ENCODE peak calls at places on chromosomes 1 and 21, in six cellular contexts. M is fibroblast of pulmonary artery, U is PC-3, E is astrocyte of the cerebellum, V is WERI-Rb-1, X is stomach. T is an unnamed sample.

GRCh38 chr1:182367928-182368327 is 23.7 kb downstream of the GLUL start:
- DNase-seq in V (no peak), E (no peak), X (no peak), U (no peak), M (no peak), T (peak; percentile 21)

GRCh38 chr1:194935864-194936263 is 1672.4 kb downstream of the KCNT2 start:
- DNase-seq in U (no peak), V (no peak), X (no peak), E (no peak), M (no peak), T (no peak)

GRCh38 chr1:202207292-202207691 is 13.7 kb downstream of the LGR6 start:
- DNase-seq in U (peak; percentile 59), V (no peak), E (peak; percentile 79), M (peak; percentile 80), X (no peak), T (peak; percentile 63)

GRCh38 chr1:200561856-200562214 is 58.7 kb downstream of the KIF14 start:
- DNase-seq in E (no peak), U (no peak), M (no peak), V (no peak), X (no peak), T (no peak)

GRCh38 chr21:44696572-44696971 is 400 bp upstream of the KRTAP10-12 start:
- DNase-seq in X (no peak), U (no peak), V (peak; percentile 4), M (no peak), E (no peak), T (no peak)

GRCh38 chr1:185305419-185305818 is 11.6 kb downstream of the IVNS1ABP start:
- DNase-seq in U (no peak), V (no peak), X (no peak), E (no peak), M (no peak), T (no peak)

GRCh38 chr1:115219937-115220336 is 118.1 kb downstream of the NGF start:
- DNase-seq in U (no peak), X (no peak), M (no peak), E (no peak), V (no peak), T (peak; percentile 48)

GRCh38 chr1:6269271-6269996 is 8.5 kb upstream of the GPR153 start:
- DNase-seq in M (no peak), U (no peak), X (no peak), E (no peak), V (no peak), T (no peak)

GRCh38 chr1:183942933-183943693 is 94.4 kb downstream of the COLGALT2 start:
- DNase-seq in E (peak; percentile 100), U (peak; percentile 79), V (no peak), M (peak; percentile 88), X (no peak), T (peak; percentile 89)

GRCh38 chr1:234260578-234260977 is 112.7 kb upstream of the COA6 start:
- DNase-seq in U (peak; percentile 75), E (no peak), V (no peak), X (no peak), M (no peak), T (no peak)

GRCh38 chr1:39391741-39392679 is 99.4 kb upstream of the BMP8A start:
- DNase-seq in X (no peak), M (peak; percentile 92), E (peak; percentile 84), U (peak; percentile 94), V (no peak), T (peak; percentile 81)

GRCh38 chr1:162605225-162605927 is 26.9 kb upstream of the DDR2 start:
- DNase-seq in M (peak; percentile 97), V (no peak), U (peak; percentile 100), E (peak; percentile 82), X (no peak), T (peak; percentile 87)

GRCh38 chr21:41387824-41388223 is 26.0 kb downstream of the MX2 start:
- DNase-seq in V (no peak), E (no peak), X (no peak), M (no peak), U (no peak), T (no peak)

DNA sequence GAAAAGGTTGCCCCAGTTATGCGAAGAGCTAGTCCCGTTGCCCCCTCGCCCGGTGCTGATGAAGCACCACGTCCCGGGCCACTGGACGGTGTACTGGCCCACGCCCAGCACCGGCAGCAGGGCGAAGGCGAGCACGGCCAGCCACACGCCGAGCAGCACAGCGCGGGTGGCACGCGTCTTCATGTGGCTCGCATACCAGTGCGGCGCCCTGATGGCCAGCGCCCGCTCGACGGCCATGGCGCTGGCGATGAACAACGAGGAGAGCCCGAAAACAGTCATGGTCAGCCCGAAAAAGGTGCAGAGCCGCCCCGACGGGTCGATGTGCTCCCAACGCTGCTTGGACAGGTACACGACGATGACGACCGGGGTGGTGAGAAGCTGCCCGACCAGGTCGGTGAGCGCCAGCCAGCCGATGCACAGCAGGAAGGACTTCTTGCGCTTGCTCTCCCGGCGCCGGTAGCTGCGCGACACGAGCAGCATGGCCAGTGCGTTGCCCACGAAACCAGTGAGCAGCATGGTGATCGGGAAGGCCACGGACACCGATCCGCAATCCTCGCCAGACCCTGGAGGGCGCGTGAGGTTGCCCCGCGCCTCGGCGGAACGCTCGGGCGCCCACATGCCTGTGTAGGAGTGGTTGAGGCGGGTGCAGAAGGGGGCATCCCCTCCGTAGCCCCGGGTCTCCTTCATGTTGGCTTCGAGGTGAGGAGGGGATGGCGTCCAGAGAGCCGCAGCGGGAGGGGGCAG is 553 bp downstream of the PTGER3 start:
- DNase-seq in V (no peak), X (peak; percentile 37), E (no peak), M (no peak), U (no peak), T (no peak)
- TF ChIP-seq CTCF in V (no peak), X (no peak), E (no peak), M (no peak), U (no peak), T (no peak)

GRCh38 chr1:1600861-1601563 is 1.1 kb upstream of the FNDC10 start:
- DNase-seq in M (no peak), V (peak; percentile 9), U (no peak), X (no peak), E (no peak), T (no peak)

GRCh38 chr1:1601564-1602320 is 1.8 kb upstream of the FNDC10 start:
- DNase-seq in E (no peak), X (no peak), M (no peak), U (no peak), V (no peak), T (no peak)

GRCh38 chr1:1603671-1604373 is 3.9 kb upstream of the FNDC10 start:
- DNase-seq in M (no peak), E (no peak), U (no peak), V (no peak), X (no peak), T (no peak)

GRCh38 chr1:1602941-1603506 is 3.1 kb upstream of the FNDC10 start:
- DNase-seq in M (no peak), V (peak; percentile 22), X (no peak), E (no peak), U (no peak), T (no peak)

GRCh38 chr1:1602321-1602931 is 2.5 kb upstream of the FNDC10 start:
- DNase-seq in E (no peak), V (no peak), X (no peak), U (no peak), M (no peak), T (no peak)
- H3K4me3 ChIP-seq in E (no peak overlapping the region), V (no peak overlapping the region), X (no peak overlapping the region), U (no peak overlapping the region), M (no peak overlapping the region), T (no peak overlapping the region)

GRCh38 chr1:61743716-61744620 is 1.7 kb downstream of the PATJ start:
- DNase-seq in U (no peak), M (no peak), X (no peak), E (no peak), V (no peak), T (no peak)

GRCh38 chr1:61752921-61753389 is 10.7 kb downstream of the PATJ start:
- DNase-seq in V (no peak), X (no peak), M (no peak), E (no peak), U (no peak), T (no peak)

GRCh38 chr1:61746768-61747167 is 4.5 kb downstream of the PATJ start:
- DNase-seq in M (peak; percentile 31), U (peak; percentile 15), X (no peak), V (no peak), E (no peak), T (peak; percentile 42)

GRCh38 chr1:61749574-61749973 is 7.3 kb downstream of the PATJ start:
- DNase-seq in E (no peak), M (no peak), V (no peak), U (no peak), X (no peak), T (no peak)

DNA sequence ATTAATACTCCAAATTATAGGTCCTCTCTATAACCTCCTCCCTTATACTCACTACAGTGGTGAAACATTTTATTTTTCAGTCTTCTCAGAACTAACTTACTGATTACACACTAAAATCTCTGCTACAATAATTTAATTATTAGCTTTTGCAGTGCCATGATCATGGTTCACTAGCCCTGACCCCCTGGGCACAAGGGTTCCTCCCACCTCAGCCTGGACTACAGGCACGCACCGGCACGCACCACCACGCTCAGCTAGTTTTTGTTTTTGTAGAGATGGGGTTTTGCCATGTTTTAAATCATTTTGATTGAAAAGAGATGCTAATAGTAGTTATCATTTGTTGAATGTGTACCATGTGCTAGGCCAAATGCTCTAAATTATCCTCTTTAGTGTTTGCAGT is 6.3 kb downstream of the PATJ start:
- DNase-seq in E (no peak), U (no peak), M (no peak), X (no peak), V (no peak), T (no peak)
- TF ChIP-seq CTCF in E (no peak), U (no peak), M (no peak), X (no peak), V (no peak), T (no peak)

GRCh38 chr21:39454949-39455668 is 3.3 kb downstream of the SH3BGR start:
- DNase-seq in E (no peak), V (no peak), M (no peak), U (no peak), X (no peak), T (no peak)

GRCh38 chr21:39453571-39454179 is 1.9 kb downstream of the SH3BGR start:
- DNase-seq in V (no peak), U (no peak), X (no peak), E (no peak), M (no peak), T (no peak)

GRCh38 chr21:39452965-39453332 is 1.2 kb downstream of the SH3BGR start:
- DNase-seq in V (no peak), M (no peak), U (no peak), E (no peak), X (no peak), T (no peak)

GRCh38 chr21:39451332-39452206 is at the start of gene SH3BGR:
- DNase-seq in V (no peak), E (no peak), X (no peak), M (peak; percentile 40), U (peak; percentile 12), T (peak; percentile 33)

DNA sequence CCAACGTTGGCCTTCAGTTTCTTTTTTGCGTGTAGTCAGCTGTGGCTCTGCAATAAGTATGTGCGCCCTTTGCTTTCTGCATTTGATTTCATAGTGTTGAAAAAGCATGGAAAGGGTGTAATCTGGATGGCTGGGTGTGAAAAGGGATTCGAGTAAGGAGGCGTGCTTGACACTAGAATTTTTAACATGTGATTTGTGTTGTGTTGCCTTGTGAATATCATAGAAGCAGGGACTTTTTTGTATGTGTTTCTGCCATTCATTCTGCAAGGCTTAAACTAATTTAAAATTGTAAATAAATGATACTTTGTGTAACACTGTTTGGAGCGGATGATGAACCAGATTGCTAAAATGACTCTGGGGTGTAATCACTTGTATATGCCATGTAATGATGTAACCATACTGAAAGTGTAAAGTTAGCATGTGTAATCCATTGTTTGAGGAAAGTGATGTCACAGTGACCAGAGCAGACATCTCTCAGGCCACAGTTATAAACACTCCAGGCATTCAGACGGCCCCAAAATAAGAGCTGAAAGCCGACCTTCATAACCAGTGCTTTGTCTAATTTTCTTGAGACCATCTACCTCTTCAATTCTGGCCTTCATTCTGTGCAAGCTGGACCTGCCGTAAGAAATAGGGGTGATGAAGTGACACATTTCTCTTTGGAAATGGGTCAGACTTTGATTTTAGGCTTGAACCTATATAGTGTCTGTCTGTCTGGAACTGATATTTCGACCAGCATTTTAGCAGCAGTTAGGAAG is 616 bp downstream of the SH3BGR start:
- DNase-seq in X (no peak), E (no peak), M (peak; percentile 80), V (no peak), U (no peak), T (peak; percentile 78)
- H3K4me3 ChIP-seq in X (no peak overlapping the region), E (no peak overlapping the region), M (peak overlapping the region; percentile 38), V (no peak overlapping the region), U (no peak overlapping the region), T (peak overlapping the region; percentile 37)

T was measured in AG10803.